ENCODE peak calls at places on chromosome 14, in ten cellular contexts. N is GM12865; H is stimulated activated effector memory CD8-positive, alpha-beta T cell treated with anti-CD3 and anti-CD28 coated beads, Interleukin-12 subunit alpha, Interleukin-12 subunit beta, amount 100 ng/mL, for 72 hours; F is stimulated activated CD8-positive, alpha-beta memory T cell treated with anti-CD3 and anti-CD28 coated beads, Interleukin-15, amount 100 ng/mL, for 24 hours; X is RKO; S is CD8-positive, alpha-beta memory T cell; B is EL; C is posterior cingulate gyrus; E is AG20443; O is endothelial cell. I is an unnamed sample.

GRCh38 chr14:95477411-95478089 is 38.9 kb downstream of the SYNE3 start:
- DNase-seq in H (no peak), E (no peak), S (no peak), X (no peak), F (no peak), C (no peak), B (no peak), N (no peak), O (no peak), I (no peak)

GRCh38 chr14:56338674-56339073 is 220.5 kb downstream of the PELI2 start:
- DNase-seq in C (no peak), N (no peak), F (no peak), H (no peak), B (peak), E (no peak), S (no peak), O (no peak), X (no peak), I (no peak)

GRCh38 chr14:104388011-104388521 is 191.5 kb upstream of the C14orf180 start:
- DNase-seq in N (no peak), C (no peak), B (no peak), F (no peak), O (peak), H (no peak), E (no peak), X (no peak), S (no peak), I (no peak)

GRCh38 chr14:63777024-63777423 is 49.2 kb upstream of the SGPP1 start:
- DNase-seq in O (no peak), E (peak), H (no peak), F (no peak), N (no peak), C (no peak), X (peak), B (peak), S (no peak), I (no peak)

GRCh38 chr14:33493990-33494389 is 456.9 kb downstream of the EGLN3 start:
- DNase-seq in X (no peak), C (no peak), O (no peak), S (no peak), F (no peak), N (no peak), B (no peak), H (no peak), E (no peak), I (no peak)

GRCh38 chr14:96852823-96853422 is 55.7 kb downstream of the VRK1 start:
- DNase-seq in C (no peak), O (peak), S (no peak), B (peak), N (peak), E (peak), X (peak), F (no peak), H (no peak), I (peak)

GRCh38 chr14:102939820-102940561 is 17.5 kb downstream of the AMN start:
- DNase-seq in S (no peak), B (no peak), N (no peak), X (no peak), O (no peak), E (no peak), C (no peak), H (no peak), F (no peak), I (no peak)

GRCh38 chr14:23602181-23603095 is 23.8 kb upstream of the JPH4 start:
- DNase-seq in B (no peak), N (peak), F (no peak), C (no peak), X (no peak), E (no peak), S (no peak), H (no peak), O (no peak), I (no peak)

GRCh38 chr14:23183479-23183878 is at the start of gene SLC7A8:
- DNase-seq in C (peak), N (no peak), E (peak), F (no peak), O (peak), H (peak), X (no peak), S (no peak), B (peak), I (peak)

GRCh38 chr14:78297843-78298242 is 127.7 kb downstream of the NRXN3 start:
- DNase-seq in H (no peak), E (no peak), F (no peak), S (no peak), N (no peak), X (no peak), C (no peak), O (no peak), B (no peak), I (no peak)

GRCh38 chr14:34234258-34234657 is 227.8 kb downstream of the SPTSSA start:
- DNase-seq in X (no peak), C (no peak), B (no peak), E (no peak), H (no peak), S (no peak), F (no peak), O (no peak), N (no peak), I (no peak)

GRCh38 chr14:50318031-50318626 is 6.0 kb downstream of the DMAC2L start:
- DNase-seq in O (no peak), C (no peak), F (no peak), N (peak), B (peak), X (peak), S (no peak), E (peak), H (no peak), I (no peak)

GRCh38 chr14:104732931-104733681 is 9.1 kb downstream of the ADSS1 start:
- DNase-seq in E (no peak), C (no peak), O (no peak), X (no peak), N (no peak), B (no peak), H (no peak), S (no peak), F (no peak), I (no peak)

GRCh38 chr14:55130194-55130550 is 1.1 kb downstream of the LGALS3 start:
- DNase-seq in H (no peak), E (peak), F (no peak), N (no peak), S (no peak), O (no peak), X (no peak), B (peak), C (no peak), I (no peak)

GRCh38 chr14:68616255-68616902 is 176.5 kb downstream of the ZFP36L1 start:
- DNase-seq in N (no peak), B (peak), C (no peak), E (no peak), X (peak), O (no peak), S (no peak), H (no peak), F (no peak), I (no peak)

GRCh38 chr14:89013098-89013504 is 188.7 kb downstream of the TTC8 start:
- DNase-seq in E (no peak), X (peak), H (no peak), N (peak), F (no peak), O (no peak), S (no peak), C (no peak), B (peak), I (peak)